ENCODE peak calls at places on chromosome 6, in four cellular contexts. One of them, this sample, is unnamed.

GRCh38 chr6:138377844-138378243 is at the start of gene SMIM28:
- DNase-seq in CD8-positive, alpha-beta T cell: no peak
- DNase-seq in AG04450: no peak
- DNase-seq in body of pancreas: no peak
- DNase-seq in this sample: no peak

GRCh38 chr6:15596241-15596896 is 66.5 kb downstream of the DTNBP1 start:
- DNase-seq in CD8-positive, alpha-beta T cell: no peak
- DNase-seq in body of pancreas: no peak
- DNase-seq in AG04450: no peak
- DNase-seq in this sample: no peak

GRCh38 chr6:134621858-134622257 is 303.9 kb upstream of the SGK1 start:
- DNase-seq in AG04450: no peak
- DNase-seq in body of pancreas: peak; percentile 31
- DNase-seq in CD8-positive, alpha-beta T cell: no peak
- DNase-seq in this sample: peak; percentile 87

GRCh38 chr6:109079981-109080380 is 14.7 kb downstream of the SESN1 start:
- DNase-seq in AG04450: no peak
- DNase-seq in CD8-positive, alpha-beta T cell: no peak
- DNase-seq in body of pancreas: no peak
- DNase-seq in this sample: no peak

GRCh38 chr6:14178083-14178445 is 60.5 kb downstream of the CD83 start:
- DNase-seq in CD8-positive, alpha-beta T cell: no peak
- DNase-seq in body of pancreas: no peak
- DNase-seq in AG04450: no peak
- DNase-seq in this sample: no peak

GRCh38 chr6:42451146-42451594 is 556 bp downstream of the TRERF1 start:
- DNase-seq in CD8-positive, alpha-beta T cell: no peak
- DNase-seq in body of pancreas: no peak
- DNase-seq in AG04450: no peak
- DNase-seq in this sample: no peak

GRCh38 chr6:11975353-11975977 is 36.6 kb upstream of the HIVEP1 start:
- DNase-seq in AG04450: no peak
- DNase-seq in CD8-positive, alpha-beta T cell: no peak
- DNase-seq in body of pancreas: no peak
- DNase-seq in this sample: no peak

GRCh38 chr6:33124947-33125346 is 49.2 kb downstream of the HLA-DPB1 start:
- DNase-seq in AG04450: no peak
- DNase-seq in body of pancreas: no peak
- DNase-seq in CD8-positive, alpha-beta T cell: no peak
- DNase-seq in this sample: no peak

GRCh38 chr6:43383021-43383667 is 13.7 kb upstream of the ZNF318 start:
- DNase-seq in CD8-positive, alpha-beta T cell: no peak
- DNase-seq in body of pancreas: no peak
- DNase-seq in AG04450: peak; percentile 41
- DNase-seq in this sample: peak; percentile 47

GRCh38 chr6:155958550-155958949 is 502.9 kb upstream of the NOX3 start:
- DNase-seq in AG04450: no peak
- DNase-seq in body of pancreas: peak; percentile 24
- DNase-seq in CD8-positive, alpha-beta T cell: no peak
- DNase-seq in this sample: no peak

GRCh38 chr6:53179961-53180651 is 31.5 kb upstream of the GCM1 start:
- DNase-seq in body of pancreas: peak; percentile 59
- DNase-seq in CD8-positive, alpha-beta T cell: peak; percentile 18
- DNase-seq in AG04450: no peak
- DNase-seq in this sample: peak; percentile 92

GRCh38 chr6:21601932-21602390 is 8.4 kb downstream of the SOX4 start:
- DNase-seq in CD8-positive, alpha-beta T cell: no peak
- DNase-seq in AG04450: no peak
- DNase-seq in body of pancreas: no peak
- DNase-seq in this sample: no peak

GRCh38 chr6:143595256-143596036 is 82.3 kb upstream of the PHACTR2 start:
- DNase-seq in body of pancreas: no peak
- DNase-seq in AG04450: no peak
- DNase-seq in CD8-positive, alpha-beta T cell: no peak
- DNase-seq in this sample: no peak

GRCh38 chr6:145214570-145214969 is 520.8 kb downstream of the EPM2A start:
- DNase-seq in body of pancreas: no peak
- DNase-seq in AG04450: no peak
- DNase-seq in CD8-positive, alpha-beta T cell: no peak
- DNase-seq in this sample: peak; percentile 42

GRCh38 chr6:154306696-154307095 is 49.9 kb downstream of the IPCEF1 start:
- DNase-seq in body of pancreas: no peak
- DNase-seq in AG04450: no peak
- DNase-seq in CD8-positive, alpha-beta T cell: no peak
- DNase-seq in this sample: no peak

GRCh38 chr6:38039497-38039896 is 220.0 kb downstream of the ZFAND3 start:
- DNase-seq in CD8-positive, alpha-beta T cell: no peak
- DNase-seq in body of pancreas: no peak
- DNase-seq in AG04450: no peak
- DNase-seq in this sample: no peak

GRCh38 chr6:113696960-113697359 is 160.2 kb upstream of the MARCKS start:
- DNase-seq in AG04450: no peak
- DNase-seq in CD8-positive, alpha-beta T cell: no peak
- DNase-seq in body of pancreas: no peak
- DNase-seq in this sample: peak; percentile 28

GRCh38 chr6:140382351-140382750 is 1007.9 kb upstream of the CITED2 start:
- DNase-seq in body of pancreas: no peak
- DNase-seq in AG04450: no peak
- DNase-seq in CD8-positive, alpha-beta T cell: no peak
- DNase-seq in this sample: no peak

GRCh38 chr6:115882174-115882573 is 178.5 kb downstream of the FRK start:
- DNase-seq in CD8-positive, alpha-beta T cell: no peak
- DNase-seq in body of pancreas: no peak
- DNase-seq in AG04450: no peak
- DNase-seq in this sample: peak; percentile 97

GRCh38 chr6:163248051-163248450 is 166.5 kb upstream of the QKI start:
- DNase-seq in body of pancreas: no peak
- DNase-seq in CD8-positive, alpha-beta T cell: no peak
- DNase-seq in AG04450: no peak
- DNase-seq in this sample: no peak

GRCh38 chr6:36938536-36938935 is 16.0 kb upstream of the PI16 start:
- DNase-seq in body of pancreas: no peak
- DNase-seq in AG04450: peak; percentile 75
- DNase-seq in CD8-positive, alpha-beta T cell: no peak
- DNase-seq in this sample: peak; percentile 84

GRCh38 chr6:36937896-36938295 is 16.6 kb upstream of the PI16 start:
- DNase-seq in body of pancreas: no peak
- DNase-seq in AG04450: no peak
- DNase-seq in CD8-positive, alpha-beta T cell: no peak
- DNase-seq in this sample: no peak

GRCh38 chr6:36944650-36945049 is 9.9 kb upstream of the PI16 start:
- DNase-seq in body of pancreas: peak; percentile 41
- DNase-seq in AG04450: no peak
- DNase-seq in CD8-positive, alpha-beta T cell: no peak
- DNase-seq in this sample: no peak

GRCh38 chr6:36936824-36937223 is 17.7 kb upstream of the PI16 start:
- DNase-seq in CD8-positive, alpha-beta T cell: no peak
- DNase-seq in body of pancreas: no peak
- DNase-seq in AG04450: no peak
- DNase-seq in this sample: no peak

DNA sequence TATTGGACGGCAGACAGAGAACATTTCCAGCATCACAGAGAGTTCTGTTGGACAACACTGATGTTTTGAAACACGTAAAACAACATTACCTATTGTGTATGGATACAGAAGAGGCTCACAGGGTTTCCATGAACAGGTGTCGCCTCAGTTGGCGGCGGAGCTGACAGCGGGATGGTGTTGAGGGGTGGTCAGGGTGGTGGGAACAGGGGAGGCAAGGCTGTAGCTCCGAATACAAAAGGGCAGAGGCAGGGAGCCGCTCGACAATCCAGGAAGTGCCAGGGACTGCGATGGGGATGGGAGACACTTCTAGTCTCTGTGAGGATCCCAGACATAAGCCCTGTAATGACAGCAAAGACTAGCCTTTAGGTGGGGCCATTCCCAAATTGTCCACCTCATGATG is 14.5 kb upstream of the PI16 start:
- DNase-seq in body of pancreas: no peak
- DNase-seq in CD8-positive, alpha-beta T cell: no peak
- DNase-seq in AG04450: no peak
- DNase-seq in this sample: no peak
- TF ChIP-seq CTCF in body of pancreas: no peak
- TF ChIP-seq CTCF in CD8-positive, alpha-beta T cell: no peak
- TF ChIP-seq CTCF in AG04450: no peak
- TF ChIP-seq CTCF in this sample: no peak

GRCh38 chr6:160309718-160310117 is 38.5 kb upstream of the SLC22A3 start:
- DNase-seq in AG04450: no peak
- DNase-seq in body of pancreas: no peak
- DNase-seq in CD8-positive, alpha-beta T cell: no peak
- DNase-seq in this sample: no peak

GRCh38 chr6:160315310-160315709 is 32.9 kb upstream of the SLC22A3 start:
- DNase-seq in body of pancreas: no peak
- DNase-seq in AG04450: no peak
- DNase-seq in CD8-positive, alpha-beta T cell: no peak
- DNase-seq in this sample: peak; percentile 67

DNA sequence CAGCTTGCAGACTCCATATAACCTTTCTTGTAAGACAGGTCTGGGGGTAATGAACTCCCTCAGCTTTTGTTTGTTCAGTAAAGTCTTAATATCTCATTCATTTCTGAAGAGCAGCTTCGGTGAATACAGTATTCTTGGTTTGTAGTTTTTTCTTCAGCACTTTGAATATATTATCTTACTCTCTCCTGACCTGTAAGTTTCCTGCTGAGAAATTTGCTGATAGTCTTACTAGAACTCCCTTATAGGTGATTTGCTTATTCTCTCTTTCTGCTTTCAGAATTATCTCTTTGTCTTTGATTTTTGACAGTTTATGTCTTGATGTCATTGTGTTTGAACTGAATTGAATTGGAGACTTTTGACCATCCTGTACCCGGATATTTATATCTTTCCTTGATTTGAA is 35.3 kb upstream of the SLC22A3 start:
- DNase-seq in CD8-positive, alpha-beta T cell: no peak
- DNase-seq in body of pancreas: no peak
- DNase-seq in AG04450: no peak
- DNase-seq in this sample: no peak
- H3K4me3 ChIP-seq in CD8-positive, alpha-beta T cell: no peak overlapping the region
- H3K4me3 ChIP-seq in body of pancreas: no peak overlapping the region
- H3K4me3 ChIP-seq in AG04450: no peak overlapping the region
- H3K4me3 ChIP-seq in this sample: no peak overlapping the region

GRCh38 chr6:106170030-106170791 is 84.1 kb downstream of the PRDM1 start:
- DNase-seq in CD8-positive, alpha-beta T cell: no peak
- DNase-seq in AG04450: no peak
- DNase-seq in body of pancreas: no peak
- DNase-seq in this sample: no peak
- TF ChIP-seq CTCF in CD8-positive, alpha-beta T cell: no peak
- TF ChIP-seq CTCF in AG04450: no peak
- TF ChIP-seq CTCF in body of pancreas: no peak
- TF ChIP-seq CTCF in this sample: no peak

GRCh38 chr6:56710967-56711366 is 68.3 kb upstream of the DST start:
- DNase-seq in CD8-positive, alpha-beta T cell: no peak
- DNase-seq in body of pancreas: no peak
- DNase-seq in AG04450: no peak
- DNase-seq in this sample: no peak

GRCh38 chr6:56714982-56715456 is 72.3 kb upstream of the DST start:
- DNase-seq in CD8-positive, alpha-beta T cell: no peak
- DNase-seq in AG04450: no peak
- DNase-seq in body of pancreas: no peak
- DNase-seq in this sample: peak; percentile 85

GRCh38 chr6:56714273-56714672 is 71.6 kb upstream of the DST start:
- DNase-seq in body of pancreas: no peak
- DNase-seq in CD8-positive, alpha-beta T cell: no peak
- DNase-seq in AG04450: no peak
- DNase-seq in this sample: no peak

GRCh38 chr6:56716229-56716628 is 73.5 kb upstream of the DST start:
- DNase-seq in AG04450: no peak
- DNase-seq in CD8-positive, alpha-beta T cell: no peak
- DNase-seq in body of pancreas: no peak
- DNase-seq in this sample: no peak

DNA sequence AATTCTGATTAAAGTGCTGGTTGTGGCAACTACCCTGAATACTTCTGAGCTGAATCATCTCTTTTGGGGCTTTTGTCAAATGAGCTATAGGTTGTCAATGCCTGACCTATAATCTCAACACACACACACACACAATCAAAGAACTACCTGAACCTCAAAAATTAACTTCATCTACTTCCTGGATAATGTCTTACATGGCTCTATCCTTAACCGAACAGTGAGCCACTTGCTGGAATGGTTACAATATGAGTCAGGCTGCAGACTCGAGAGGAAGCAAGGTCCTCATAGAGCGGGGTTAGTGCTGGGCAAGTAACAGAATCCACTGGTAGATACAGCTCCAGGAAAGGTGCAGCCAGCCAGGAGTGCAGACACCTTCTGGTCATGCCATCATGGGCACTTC is 70.6 kb upstream of the DST start:
- DNase-seq in CD8-positive, alpha-beta T cell: no peak
- DNase-seq in AG04450: no peak
- DNase-seq in body of pancreas: no peak
- DNase-seq in this sample: peak; percentile 84
- H3K4me3 ChIP-seq in CD8-positive, alpha-beta T cell: no peak overlapping the region
- H3K4me3 ChIP-seq in AG04450: no peak overlapping the region
- H3K4me3 ChIP-seq in body of pancreas: no peak overlapping the region
- H3K4me3 ChIP-seq in this sample: no peak overlapping the region

GRCh38 chr6:132165677-132166076 is 214.5 kb upstream of the CCN2 start:
- DNase-seq in AG04450: no peak
- DNase-seq in CD8-positive, alpha-beta T cell: no peak
- DNase-seq in body of pancreas: no peak
- DNase-seq in this sample: no peak

GRCh38 chr6:132166670-132167069 is 215.5 kb upstream of the CCN2 start:
- DNase-seq in CD8-positive, alpha-beta T cell: no peak
- DNase-seq in body of pancreas: no peak
- DNase-seq in AG04450: no peak
- DNase-seq in this sample: no peak

GRCh38 chr6:132161283-132161682 is 210.1 kb upstream of the CCN2 start:
- DNase-seq in CD8-positive, alpha-beta T cell: no peak
- DNase-seq in AG04450: peak; percentile 33
- DNase-seq in body of pancreas: no peak
- DNase-seq in this sample: peak; percentile 52
- TF ChIP-seq CTCF in CD8-positive, alpha-beta T cell: no peak
- TF ChIP-seq CTCF in AG04450: peak; percentile 73
- TF ChIP-seq CTCF in body of pancreas: peak; percentile 29
- TF ChIP-seq CTCF in this sample: peak; percentile 63

GRCh38 chr6:6737666-6738065 is 149.1 kb downstream of the LY86 start:
- DNase-seq in CD8-positive, alpha-beta T cell: no peak
- DNase-seq in AG04450: no peak
- DNase-seq in body of pancreas: no peak
- DNase-seq in this sample: no peak

GRCh38 chr6:6736753-6737654 is 148.5 kb downstream of the LY86 start:
- DNase-seq in AG04450: no peak
- DNase-seq in body of pancreas: no peak
- DNase-seq in CD8-positive, alpha-beta T cell: no peak
- DNase-seq in this sample: no peak

GRCh38 chr6:6730831-6731230 is 142.3 kb downstream of the LY86 start:
- DNase-seq in body of pancreas: no peak
- DNase-seq in AG04450: peak; percentile 82
- DNase-seq in CD8-positive, alpha-beta T cell: no peak
- DNase-seq in this sample: peak; percentile 85

GRCh38 chr6:6738108-6738507 is 149.6 kb downstream of the LY86 start:
- DNase-seq in body of pancreas: no peak
- DNase-seq in CD8-positive, alpha-beta T cell: no peak
- DNase-seq in AG04450: no peak
- DNase-seq in this sample: no peak

GRCh38 chr6:6734463-6735455 is 146.2 kb downstream of the LY86 start:
- DNase-seq in CD8-positive, alpha-beta T cell: no peak
- DNase-seq in body of pancreas: no peak
- DNase-seq in AG04450: no peak
- DNase-seq in this sample: no peak
- H3K4me3 ChIP-seq in CD8-positive, alpha-beta T cell: no peak overlapping the region
- H3K4me3 ChIP-seq in body of pancreas: no peak overlapping the region
- H3K4me3 ChIP-seq in AG04450: no peak overlapping the region
- H3K4me3 ChIP-seq in this sample: no peak overlapping the region